ENCODE peak calls at places on chromosomes 7 and 10, in ten cellular contexts. One of them, this sample, is unnamed.

GRCh38 chr7:41886257-41886905 is 183.5 kb upstream of the INHBA start:
- DNase-seq in GM06990: no peak
- DNase-seq in dorsolateral prefrontal cortex: no peak
- DNase-seq in heart left ventricle: peak; percentile 20
- DNase-seq in stomach: no peak
- DNase-seq in right lobe of liver: no peak
- DNase-seq in heart right ventricle: no peak
- DNase-seq in BJ: peak; percentile 86
- DNase-seq in testis: no peak
- DNase-seq in sigmoid colon: peak; percentile 86
- DNase-seq in this sample: no peak

GRCh38 chr7:151017953-151018420 is 6.3 kb downstream of the ATG9B start:
- DNase-seq in sigmoid colon: peak; percentile 78
- DNase-seq in heart left ventricle: peak; percentile 59
- DNase-seq in testis: peak; percentile 79
- DNase-seq in right lobe of liver: peak; percentile 76
- DNase-seq in dorsolateral prefrontal cortex: peak; percentile 81
- DNase-seq in BJ: no peak
- DNase-seq in heart right ventricle: peak; percentile 77
- DNase-seq in GM06990: peak; percentile 71
- DNase-seq in stomach: peak; percentile 70
- DNase-seq in this sample: peak; percentile 91

GRCh38 chr7:39746162-39746782 is 122.9 kb downstream of the RALA start:
- DNase-seq in GM06990: no peak
- DNase-seq in BJ: no peak
- DNase-seq in dorsolateral prefrontal cortex: peak; percentile 81
- DNase-seq in testis: peak; percentile 87
- DNase-seq in heart left ventricle: peak; percentile 80
- DNase-seq in right lobe of liver: peak; percentile 67
- DNase-seq in stomach: peak; percentile 80
- DNase-seq in heart right ventricle: peak; percentile 61
- DNase-seq in sigmoid colon: peak; percentile 85
- DNase-seq in this sample: peak; percentile 81

GRCh38 chr10:23422003-23422411 is 16.9 kb upstream of the OTUD1 start:
- DNase-seq in testis: no peak
- DNase-seq in dorsolateral prefrontal cortex: no peak
- DNase-seq in GM06990: no peak
- DNase-seq in right lobe of liver: no peak
- DNase-seq in BJ: no peak
- DNase-seq in sigmoid colon: no peak
- DNase-seq in heart left ventricle: no peak
- DNase-seq in stomach: no peak
- DNase-seq in heart right ventricle: no peak
- DNase-seq in this sample: no peak

GRCh38 chr7:45267262-45267661 is 109.7 kb downstream of the RAMP3 start:
- DNase-seq in dorsolateral prefrontal cortex: no peak
- DNase-seq in heart right ventricle: no peak
- DNase-seq in BJ: no peak
- DNase-seq in GM06990: no peak
- DNase-seq in stomach: no peak
- DNase-seq in heart left ventricle: no peak
- DNase-seq in testis: peak; percentile 27
- DNase-seq in sigmoid colon: no peak
- DNase-seq in right lobe of liver: no peak
- DNase-seq in this sample: no peak

GRCh38 chr10:86823565-86823964 is 67.1 kb downstream of the BMPR1A start:
- DNase-seq in stomach: no peak
- DNase-seq in right lobe of liver: no peak
- DNase-seq in BJ: no peak
- DNase-seq in dorsolateral prefrontal cortex: no peak
- DNase-seq in heart left ventricle: no peak
- DNase-seq in sigmoid colon: no peak
- DNase-seq in testis: no peak
- DNase-seq in GM06990: no peak
- DNase-seq in heart right ventricle: no peak
- DNase-seq in this sample: no peak

GRCh38 chr10:51063166-51063565 is 11.1 kb upstream of the PRKG1 start:
- DNase-seq in heart right ventricle: no peak
- DNase-seq in stomach: no peak
- DNase-seq in sigmoid colon: no peak
- DNase-seq in GM06990: no peak
- DNase-seq in right lobe of liver: no peak
- DNase-seq in testis: no peak
- DNase-seq in heart left ventricle: no peak
- DNase-seq in BJ: no peak
- DNase-seq in dorsolateral prefrontal cortex: no peak
- DNase-seq in this sample: no peak

GRCh38 chr7:1800876-1801275 is 130.8 kb downstream of the ELFN1 start:
- DNase-seq in heart left ventricle: no peak
- DNase-seq in BJ: no peak
- DNase-seq in right lobe of liver: no peak
- DNase-seq in sigmoid colon: peak; percentile 12
- DNase-seq in GM06990: no peak
- DNase-seq in stomach: peak; percentile 8
- DNase-seq in heart right ventricle: no peak
- DNase-seq in dorsolateral prefrontal cortex: peak; percentile 3
- DNase-seq in testis: peak; percentile 14
- DNase-seq in this sample: no peak

GRCh38 chr7:144937199-144937598 is 101.3 kb upstream of the TPK1 start:
- DNase-seq in dorsolateral prefrontal cortex: no peak
- DNase-seq in sigmoid colon: no peak
- DNase-seq in heart left ventricle: no peak
- DNase-seq in heart right ventricle: no peak
- DNase-seq in testis: no peak
- DNase-seq in stomach: no peak
- DNase-seq in right lobe of liver: no peak
- DNase-seq in GM06990: no peak
- DNase-seq in BJ: no peak
- DNase-seq in this sample: no peak

GRCh38 chr10:80452688-80453391 is 1.3 kb upstream of the TSPAN14 start:
- DNase-seq in right lobe of liver: no peak
- DNase-seq in heart left ventricle: no peak
- DNase-seq in GM06990: no peak
- DNase-seq in heart right ventricle: no peak
- DNase-seq in BJ: no peak
- DNase-seq in stomach: no peak
- DNase-seq in dorsolateral prefrontal cortex: no peak
- DNase-seq in testis: no peak
- DNase-seq in sigmoid colon: no peak
- DNase-seq in this sample: no peak

GRCh38 chr7:94170836-94171235 is 166.7 kb upstream of the BET1 start:
- DNase-seq in heart left ventricle: no peak
- DNase-seq in GM06990: peak; percentile 36
- DNase-seq in heart right ventricle: no peak
- DNase-seq in BJ: no peak
- DNase-seq in testis: no peak
- DNase-seq in stomach: no peak
- DNase-seq in dorsolateral prefrontal cortex: no peak
- DNase-seq in sigmoid colon: no peak
- DNase-seq in right lobe of liver: no peak
- DNase-seq in this sample: no peak

GRCh38 chr10:22321831-22322662 is 1.1 kb downstream of the BMI1 start:
- DNase-seq in dorsolateral prefrontal cortex: peak; percentile 54
- DNase-seq in GM06990: peak; percentile 51
- DNase-seq in testis: no peak
- DNase-seq in heart left ventricle: no peak
- DNase-seq in stomach: no peak
- DNase-seq in sigmoid colon: peak; percentile 74
- DNase-seq in right lobe of liver: no peak
- DNase-seq in heart right ventricle: peak; percentile 45
- DNase-seq in BJ: no peak
- DNase-seq in this sample: no peak

GRCh38 chr7:114708646-114709045 is 213.2 kb upstream of the MDFIC start:
- DNase-seq in heart right ventricle: no peak
- DNase-seq in sigmoid colon: no peak
- DNase-seq in stomach: no peak
- DNase-seq in GM06990: no peak
- DNase-seq in BJ: no peak
- DNase-seq in right lobe of liver: no peak
- DNase-seq in dorsolateral prefrontal cortex: no peak
- DNase-seq in heart left ventricle: no peak
- DNase-seq in testis: no peak
- DNase-seq in this sample: no peak

GRCh38 chr7:138097064-138097741 is 20.9 kb downstream of the AKR1D1 start:
- DNase-seq in heart left ventricle: no peak
- DNase-seq in GM06990: no peak
- DNase-seq in testis: peak; percentile 75
- DNase-seq in heart right ventricle: no peak
- DNase-seq in dorsolateral prefrontal cortex: no peak
- DNase-seq in right lobe of liver: no peak
- DNase-seq in sigmoid colon: no peak
- DNase-seq in BJ: no peak
- DNase-seq in stomach: peak; percentile 63
- DNase-seq in this sample: peak; percentile 48
- TF ChIP-seq CTCF in heart left ventricle: peak; percentile 24
- TF ChIP-seq CTCF in GM06990: peak; percentile 57
- TF ChIP-seq CTCF in testis: peak; percentile 22
- TF ChIP-seq CTCF in heart right ventricle: no peak
- TF ChIP-seq CTCF in dorsolateral prefrontal cortex: peak; percentile 12
- TF ChIP-seq CTCF in right lobe of liver: peak; percentile 45
- TF ChIP-seq CTCF in sigmoid colon: no peak
- TF ChIP-seq CTCF in BJ: peak; percentile 14
- TF ChIP-seq CTCF in stomach: no peak
- TF ChIP-seq CTCF in this sample: peak; percentile 62

GRCh38 chr7:30238721-30239441 is 45.5 kb upstream of the ZNRF2 start:
- DNase-seq in heart left ventricle: peak; percentile 38
- DNase-seq in sigmoid colon: peak; percentile 70
- DNase-seq in BJ: no peak
- DNase-seq in right lobe of liver: peak; percentile 83
- DNase-seq in testis: no peak
- DNase-seq in dorsolateral prefrontal cortex: no peak
- DNase-seq in heart right ventricle: peak; percentile 36
- DNase-seq in GM06990: peak; percentile 41
- DNase-seq in stomach: peak; percentile 88
- DNase-seq in this sample: no peak
- H3K27me3 ChIP-seq in heart left ventricle: no peaks in the 10 kb centered on the region
- H3K27me3 ChIP-seq in sigmoid colon: no peaks in the 10 kb centered on the region
- H3K27me3 ChIP-seq in BJ: peaks cover 3% of the 10 kb centered on the region
- H3K27me3 ChIP-seq in right lobe of liver: no peaks in the 10 kb centered on the region
- H3K27me3 ChIP-seq in testis: no peaks in the 10 kb centered on the region
- H3K27me3 ChIP-seq in dorsolateral prefrontal cortex: no peaks in the 10 kb centered on the region
- H3K27me3 ChIP-seq in heart right ventricle: no peaks in the 10 kb centered on the region
- H3K27me3 ChIP-seq in GM06990: no peaks in the 10 kb centered on the region
- H3K27me3 ChIP-seq in stomach: no peaks in the 10 kb centered on the region
- H3K27me3 ChIP-seq in this sample: no peaks in the 10 kb centered on the region

GRCh38 chr10:131821378-131822012 is 79.3 kb upstream of the PPP2R2D start:
- DNase-seq in dorsolateral prefrontal cortex: peak; percentile 12
- DNase-seq in testis: no peak
- DNase-seq in BJ: no peak
- DNase-seq in right lobe of liver: peak; percentile 51
- DNase-seq in heart right ventricle: no peak
- DNase-seq in stomach: peak; percentile 17
- DNase-seq in sigmoid colon: peak; percentile 7
- DNase-seq in GM06990: no peak
- DNase-seq in heart left ventricle: no peak
- DNase-seq in this sample: no peak

GRCh38 chr10:131824371-131825149 is 76.2 kb upstream of the PPP2R2D start:
- DNase-seq in GM06990: no peak
- DNase-seq in BJ: no peak
- DNase-seq in heart left ventricle: no peak
- DNase-seq in heart right ventricle: no peak
- DNase-seq in stomach: no peak
- DNase-seq in testis: no peak
- DNase-seq in dorsolateral prefrontal cortex: peak; percentile 36
- DNase-seq in sigmoid colon: peak; percentile 56
- DNase-seq in right lobe of liver: peak; percentile 53
- DNase-seq in this sample: no peak

GRCh38 chr10:131822694-131823245 is 78.0 kb upstream of the PPP2R2D start:
- DNase-seq in heart left ventricle: no peak
- DNase-seq in heart right ventricle: no peak
- DNase-seq in GM06990: no peak
- DNase-seq in dorsolateral prefrontal cortex: no peak
- DNase-seq in BJ: no peak
- DNase-seq in testis: peak; percentile 10
- DNase-seq in sigmoid colon: peak; percentile 37
- DNase-seq in stomach: peak; percentile 14
- DNase-seq in right lobe of liver: peak; percentile 46
- DNase-seq in this sample: no peak

GRCh38 chr10:131820626-131821025 is 80.2 kb upstream of the PPP2R2D start:
- DNase-seq in testis: no peak
- DNase-seq in GM06990: no peak
- DNase-seq in heart right ventricle: no peak
- DNase-seq in BJ: no peak
- DNase-seq in dorsolateral prefrontal cortex: peak; percentile 15
- DNase-seq in right lobe of liver: peak; percentile 11
- DNase-seq in stomach: no peak
- DNase-seq in heart left ventricle: no peak
- DNase-seq in sigmoid colon: no peak
- DNase-seq in this sample: no peak

GRCh38 chr10:131822013-131822693 is 78.7 kb upstream of the PPP2R2D start:
- DNase-seq in sigmoid colon: peak; percentile 39
- DNase-seq in stomach: peak; percentile 15
- DNase-seq in dorsolateral prefrontal cortex: peak; percentile 26
- DNase-seq in BJ: no peak
- DNase-seq in GM06990: no peak
- DNase-seq in heart left ventricle: no peak
- DNase-seq in right lobe of liver: peak; percentile 46
- DNase-seq in heart right ventricle: no peak
- DNase-seq in testis: peak; percentile 6
- DNase-seq in this sample: no peak
- TF ChIP-seq CTCF in sigmoid colon: no peak
- TF ChIP-seq CTCF in stomach: no peak
- TF ChIP-seq CTCF in dorsolateral prefrontal cortex: no peak
- TF ChIP-seq CTCF in BJ: no peak
- TF ChIP-seq CTCF in GM06990: no peak
- TF ChIP-seq CTCF in heart left ventricle: no peak
- TF ChIP-seq CTCF in right lobe of liver: no peak
- TF ChIP-seq CTCF in heart right ventricle: no peak
- TF ChIP-seq CTCF in testis: no peak
- TF ChIP-seq CTCF in this sample: no peak

DNA sequence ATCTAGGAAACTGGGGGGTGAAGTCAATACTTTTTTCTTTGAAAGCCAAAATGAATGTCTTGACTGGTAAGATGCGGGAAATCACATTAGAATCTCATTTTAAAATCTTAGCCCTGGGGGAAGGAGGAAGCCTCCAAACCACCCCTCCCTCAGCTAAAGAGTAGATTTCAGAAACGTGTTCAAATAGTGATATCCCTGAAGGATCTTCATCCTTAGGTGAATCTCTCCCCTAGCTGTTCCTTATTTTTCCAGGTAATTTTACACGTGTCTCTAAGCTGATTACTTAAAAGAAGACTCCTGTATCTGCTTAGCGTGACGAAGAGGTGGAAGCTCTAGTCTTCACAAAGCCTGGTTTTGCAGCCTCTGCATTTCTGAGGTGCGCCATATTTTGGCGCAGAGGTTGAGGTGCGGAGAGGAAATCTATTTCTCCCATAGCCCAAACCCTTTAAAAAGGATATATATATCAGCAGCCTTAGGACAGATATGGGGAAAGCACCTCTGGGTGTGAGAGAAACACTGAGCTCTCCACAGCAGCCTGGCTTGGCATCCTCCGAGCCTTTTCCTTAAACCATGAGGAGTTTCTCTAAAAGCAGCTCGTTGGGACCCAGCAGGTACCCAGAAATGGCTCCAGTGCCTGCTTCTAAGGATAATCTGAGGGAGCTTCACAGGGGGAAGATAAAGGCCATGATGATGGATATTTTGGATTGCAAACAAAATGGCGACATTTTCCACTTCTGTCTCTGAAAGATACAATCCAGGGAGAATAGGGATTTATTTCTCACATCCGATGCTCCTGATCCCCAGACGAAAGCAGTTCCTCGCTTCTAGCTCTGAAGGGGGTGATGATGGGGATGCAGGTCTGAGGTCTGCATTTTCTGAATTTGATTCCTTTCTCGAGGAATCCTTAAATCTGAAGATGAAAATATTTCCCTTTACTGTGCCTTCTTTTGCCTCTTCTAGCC is 3.0 kb upstream of the HOXA2 start:
- DNase-seq in heart left ventricle: no peak
- DNase-seq in BJ: no peak
- DNase-seq in GM06990: no peak
- DNase-seq in dorsolateral prefrontal cortex: no peak
- DNase-seq in heart right ventricle: no peak
- DNase-seq in sigmoid colon: no peak
- DNase-seq in right lobe of liver: no peak
- DNase-seq in stomach: no peak
- DNase-seq in testis: no peak
- DNase-seq in this sample: no peak
- H3K27me3 ChIP-seq in heart left ventricle: peaks cover 59% of the 10 kb centered on the region
- H3K27me3 ChIP-seq in BJ: peaks cover 12% of the 10 kb centered on the region
- H3K27me3 ChIP-seq in GM06990: no peaks in the 10 kb centered on the region
- H3K27me3 ChIP-seq in dorsolateral prefrontal cortex: peaks cover 100% of the 10 kb centered on the region
- H3K27me3 ChIP-seq in heart right ventricle: peaks cover 100% of the 10 kb centered on the region
- H3K27me3 ChIP-seq in sigmoid colon: no peaks in the 10 kb centered on the region
- H3K27me3 ChIP-seq in right lobe of liver: peaks cover 18% of the 10 kb centered on the region
- H3K27me3 ChIP-seq in stomach: peaks cover 6% of the 10 kb centered on the region
- H3K27me3 ChIP-seq in testis: no peaks in the 10 kb centered on the region
- H3K27me3 ChIP-seq in this sample: peaks cover 100% of the 10 kb centered on the region